ENCODE peak calls at places on chromosome 22, in four cellular contexts. One of them, this sample, is unnamed.

GRCh38 chr22:32318361-32318760 is 39.3 kb upstream of the RFPL3 start:
- DNase-seq in IMR-90: no peak
- DNase-seq in H1: no peak
- DNase-seq in H9: no peak
- DNase-seq in this sample: no peak

GRCh38 chr22:41380993-41381328 is 781 bp upstream of the TEF start:
- DNase-seq in IMR-90: peak
- DNase-seq in H1: no peak
- DNase-seq in H9: no peak
- DNase-seq in this sample: no peak

GRCh38 chr22:19862616-19863246 is 8.1 kb upstream of the GNB1L start:
- DNase-seq in IMR-90: no peak
- DNase-seq in H1: no peak
- DNase-seq in H9: no peak
- DNase-seq in this sample: no peak

GRCh38 chr22:27463121-27463520 is 338.4 kb downstream of the MN1 start:
- DNase-seq in IMR-90: no peak
- DNase-seq in H1: no peak
- DNase-seq in H9: no peak
- DNase-seq in this sample: no peak

GRCh38 chr22:45477366-45478107 is 25.1 kb upstream of the FBLN1 start:
- DNase-seq in IMR-90: no peak
- DNase-seq in H1: no peak
- DNase-seq in H9: no peak
- DNase-seq in this sample: no peak

GRCh38 chr22:24005201-24005600 is at the start of gene GSTT4:
- DNase-seq in IMR-90: no peak
- DNase-seq in H1: no peak
- DNase-seq in H9: no peak
- DNase-seq in this sample: no peak

GRCh38 chr22:30306629-30307016 is 17.3 kb upstream of the CASTOR1 start:
- DNase-seq in IMR-90: no peak
- DNase-seq in H1: no peak
- DNase-seq in H9: no peak
- DNase-seq in this sample: no peak

GRCh38 chr22:20550851-20551744 is 43.7 kb downstream of the MED15 start:
- DNase-seq in IMR-90: peak
- DNase-seq in H1: no peak
- DNase-seq in H9: peak
- DNase-seq in this sample: no peak

GRCh38 chr22:36334081-36334831 is 53.5 kb downstream of the MYH9 start:
- DNase-seq in IMR-90: no peak
- DNase-seq in H1: no peak
- DNase-seq in H9: peak
- DNase-seq in this sample: peak

GRCh38 chr22:23888615-23889401 is 5.4 kb upstream of the MIF start:
- DNase-seq in IMR-90: peak
- DNase-seq in H1: no peak
- DNase-seq in H9: no peak
- DNase-seq in this sample: peak

GRCh38 chr22:35627267-35628041 is 10.3 kb upstream of the MB start:
- DNase-seq in IMR-90: peak
- DNase-seq in H1: peak
- DNase-seq in H9: peak
- DNase-seq in this sample: peak

GRCh38 chr22:48807155-48807554 is 1020.5 kb downstream of the BRD1 start:
- DNase-seq in IMR-90: no peak
- DNase-seq in H1: no peak
- DNase-seq in H9: no peak
- DNase-seq in this sample: no peak

GRCh38 chr22:37241351-37242142 is 2.5 kb downstream of the RAC2 start:
- DNase-seq in IMR-90: no peak
- DNase-seq in H1: no peak
- DNase-seq in H9: no peak
- DNase-seq in this sample: no peak

GRCh38 chr22:47209547-47210023 is 447.1 kb downstream of the TBC1D22A start:
- DNase-seq in IMR-90: no peak
- DNase-seq in H1: peak
- DNase-seq in H9: no peak
- DNase-seq in this sample: no peak

GRCh38 chr22:48452766-48453165 is 1374.9 kb downstream of the BRD1 start:
- DNase-seq in IMR-90: no peak
- DNase-seq in H1: no peak
- DNase-seq in H9: no peak
- DNase-seq in this sample: no peak

GRCh38 chr22:49330421-49331222 is 497.1 kb downstream of the BRD1 start:
- DNase-seq in IMR-90: no peak
- DNase-seq in H1: peak
- DNase-seq in H9: no peak
- DNase-seq in this sample: no peak

GRCh38 chr22:29151316-29151715 is 54.4 kb upstream of the EMID1 start:
- DNase-seq in IMR-90: no peak
- DNase-seq in H1: no peak
- DNase-seq in H9: no peak
- DNase-seq in this sample: no peak

GRCh38 chr22:49303061-49303735 is 524.5 kb downstream of the BRD1 start:
- DNase-seq in IMR-90: no peak
- DNase-seq in H1: peak
- DNase-seq in H9: peak
- DNase-seq in this sample: no peak

GRCh38 chr22:36743591-36744412 is 32.1 kb downstream of the IFT27 start:
- DNase-seq in IMR-90: no peak
- DNase-seq in H1: no peak
- DNase-seq in H9: peak
- DNase-seq in this sample: no peak

GRCh38 chr22:29308791-29309262 is 2.4 kb downstream of the GAS2L1 start:
- DNase-seq in IMR-90: peak
- DNase-seq in H1: peak
- DNase-seq in H9: no peak
- DNase-seq in this sample: no peak

GRCh38 chr22:24554316-24555159 is at the start of gene GUCD1:
- DNase-seq in IMR-90: peak
- DNase-seq in H1: no peak
- DNase-seq in H9: peak
- DNase-seq in this sample: peak

GRCh38 chr22:34113381-34113780 is 193.1 kb upstream of the LARGE1 start:
- DNase-seq in IMR-90: no peak
- DNase-seq in H1: no peak
- DNase-seq in H9: no peak
- DNase-seq in this sample: no peak

GRCh38 chr22:47175761-47176359 is 413.4 kb downstream of the TBC1D22A start:
- DNase-seq in IMR-90: no peak
- DNase-seq in H1: no peak
- DNase-seq in H9: no peak
- DNase-seq in this sample: no peak

GRCh38 chr22:49183826-49184216 is 643.9 kb downstream of the BRD1 start:
- DNase-seq in IMR-90: no peak
- DNase-seq in H1: no peak
- DNase-seq in H9: no peak
- DNase-seq in this sample: no peak

GRCh38 chr22:30742291-30743256 is 47.9 kb downstream of the OSBP2 start:
- DNase-seq in IMR-90: peak
- DNase-seq in H1: no peak
- DNase-seq in H9: no peak
- DNase-seq in this sample: no peak

GRCh38 chr22:49072996-49073645 is 754.6 kb downstream of the BRD1 start:
- DNase-seq in IMR-90: no peak
- DNase-seq in H1: no peak
- DNase-seq in H9: no peak
- DNase-seq in this sample: no peak

GRCh38 chr22:29328055-29328454 is 12.6 kb upstream of the RASL10A start:
- DNase-seq in IMR-90: no peak
- DNase-seq in H1: peak
- DNase-seq in H9: no peak
- DNase-seq in this sample: no peak

GRCh38 chr22:19626666-19627065 is 87.6 kb upstream of the SEPTIN5 start:
- DNase-seq in IMR-90: no peak
- DNase-seq in H1: no peak
- DNase-seq in H9: peak
- DNase-seq in this sample: no peak

GRCh38 chr22:38982008-38982927 is at the start of gene APOBEC3B:
- DNase-seq in IMR-90: peak
- DNase-seq in H1: no peak
- DNase-seq in H9: peak
- DNase-seq in this sample: peak
- H3K27ac ChIP-seq in IMR-90: peak
- H3K27ac ChIP-seq in H1: peak
- H3K27ac ChIP-seq in H9: no peak
- H3K27ac ChIP-seq in this sample: no peak

GRCh38 chr22:43541462-43542407 is 129.9 kb downstream of the MPPED1 start:
- DNase-seq in IMR-90: no peak
- DNase-seq in H1: no peak
- DNase-seq in H9: peak
- DNase-seq in this sample: peak

GRCh38 chr22:43539572-43540533 is 128.0 kb downstream of the MPPED1 start:
- DNase-seq in IMR-90: no peak
- DNase-seq in H1: no peak
- DNase-seq in H9: peak
- DNase-seq in this sample: no peak

GRCh38 chr22:43542681-43543521 is 131.1 kb downstream of the MPPED1 start:
- DNase-seq in IMR-90: no peak
- DNase-seq in H1: no peak
- DNase-seq in H9: peak
- DNase-seq in this sample: no peak

GRCh38 chr22:43540570-43540969 is 128.8 kb downstream of the MPPED1 start:
- DNase-seq in IMR-90: no peak
- DNase-seq in H1: no peak
- DNase-seq in H9: no peak
- DNase-seq in this sample: no peak

DNA sequence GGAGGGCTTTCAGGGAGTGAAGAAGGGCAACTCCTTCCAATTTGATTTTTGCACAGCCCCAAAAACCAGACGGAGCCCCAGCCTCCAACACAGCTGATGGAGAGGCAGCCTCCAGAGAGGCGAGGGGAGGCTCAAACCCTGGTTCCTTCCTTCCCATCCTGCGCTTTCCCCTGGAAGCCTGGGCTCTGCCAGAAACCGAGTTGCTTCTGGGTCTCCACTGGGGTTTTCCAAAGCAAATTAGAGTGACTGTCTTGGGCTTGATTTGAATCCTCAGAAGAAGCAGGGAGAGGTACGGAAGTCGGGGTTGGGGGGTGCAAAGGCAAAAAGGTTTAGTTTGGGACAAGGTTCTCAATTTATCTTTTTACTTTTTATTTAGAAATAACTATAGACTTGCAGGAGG is 129.2 kb downstream of the MPPED1 start:
- DNase-seq in IMR-90: no peak
- DNase-seq in H1: no peak
- DNase-seq in H9: no peak
- DNase-seq in this sample: no peak
- H3K56ac ChIP-seq in IMR-90: no peak
- H3K56ac ChIP-seq in H1: no peak
- H3K56ac ChIP-seq in H9: no peak
- H3K56ac ChIP-seq in this sample: no peak

GRCh38 chr22:39214006-39214382 is 30.8 kb downstream of the PDGFB start:
- DNase-seq in IMR-90: no peak
- DNase-seq in H1: no peak
- DNase-seq in H9: no peak
- DNase-seq in this sample: no peak

GRCh38 chr22:39215070-39215396 is 29.7 kb downstream of the PDGFB start:
- DNase-seq in IMR-90: no peak
- DNase-seq in H1: peak
- DNase-seq in H9: no peak
- DNase-seq in this sample: no peak

GRCh38 chr22:39216143-39216490 is 28.7 kb downstream of the PDGFB start:
- DNase-seq in IMR-90: no peak
- DNase-seq in H1: no peak
- DNase-seq in H9: no peak
- DNase-seq in this sample: no peak

GRCh38 chr22:39215430-39216142 is 29.2 kb downstream of the PDGFB start:
- DNase-seq in IMR-90: no peak
- DNase-seq in H1: peak
- DNase-seq in H9: peak
- DNase-seq in this sample: peak

DNA sequence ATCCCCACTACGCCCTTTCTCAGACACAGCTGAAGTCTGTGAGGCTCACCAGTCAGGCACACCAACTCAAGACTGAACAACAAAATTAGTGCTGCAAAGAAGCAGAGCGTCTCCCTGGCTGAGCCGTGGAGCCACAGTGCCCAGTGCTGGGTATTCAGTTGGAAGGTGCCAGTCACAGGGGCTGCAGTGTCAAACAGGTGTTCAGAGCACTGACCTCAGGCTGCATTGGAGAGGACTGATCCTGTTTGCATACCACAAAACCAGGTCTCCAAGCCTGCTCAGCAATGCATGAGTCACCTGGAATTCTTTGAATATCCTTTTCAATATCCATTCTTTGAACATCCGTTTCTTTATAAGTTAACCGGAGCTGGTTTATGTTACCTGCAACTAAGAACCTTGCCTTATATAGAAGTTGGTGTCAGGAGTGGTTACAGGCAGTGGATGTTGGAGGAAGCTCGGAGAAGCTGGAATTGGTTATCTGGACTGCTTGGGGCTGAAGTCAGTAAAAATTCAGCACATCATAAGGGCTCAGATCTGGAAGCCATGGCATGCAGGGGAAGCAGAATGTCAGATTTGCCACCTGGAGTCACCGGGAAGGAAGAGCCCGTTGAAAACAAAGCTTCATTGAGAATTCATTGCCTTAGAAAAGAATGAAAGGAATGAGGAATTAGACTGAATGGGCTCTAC is 30.3 kb downstream of the PDGFB start:
- DNase-seq in IMR-90: peak
- DNase-seq in H1: peak
- DNase-seq in H9: peak
- DNase-seq in this sample: peak
- H2BK120ac ChIP-seq in IMR-90: peak
- H2BK120ac ChIP-seq in H1: peak
- H2BK120ac ChIP-seq in H9: no peak
- H2BK120ac ChIP-seq in this sample: no peak

GRCh38 chr22:22743128-22743760 is 98.8 kb downstream of the GGTLC2 start:
- DNase-seq in IMR-90: no peak
- DNase-seq in H1: no peak
- DNase-seq in H9: no peak
- DNase-seq in this sample: no peak

GRCh38 chr22:22740560-22741276 is 96.3 kb downstream of the GGTLC2 start:
- DNase-seq in IMR-90: no peak
- DNase-seq in H1: no peak
- DNase-seq in H9: no peak
- DNase-seq in this sample: no peak

GRCh38 chr22:22738959-22739585 is 94.7 kb downstream of the GGTLC2 start:
- DNase-seq in IMR-90: no peak
- DNase-seq in H1: no peak
- DNase-seq in H9: no peak
- DNase-seq in this sample: no peak

GRCh38 chr22:22742641-22743040 is 98.2 kb downstream of the GGTLC2 start:
- DNase-seq in IMR-90: no peak
- DNase-seq in H1: no peak
- DNase-seq in H9: no peak
- DNase-seq in this sample: no peak

DNA sequence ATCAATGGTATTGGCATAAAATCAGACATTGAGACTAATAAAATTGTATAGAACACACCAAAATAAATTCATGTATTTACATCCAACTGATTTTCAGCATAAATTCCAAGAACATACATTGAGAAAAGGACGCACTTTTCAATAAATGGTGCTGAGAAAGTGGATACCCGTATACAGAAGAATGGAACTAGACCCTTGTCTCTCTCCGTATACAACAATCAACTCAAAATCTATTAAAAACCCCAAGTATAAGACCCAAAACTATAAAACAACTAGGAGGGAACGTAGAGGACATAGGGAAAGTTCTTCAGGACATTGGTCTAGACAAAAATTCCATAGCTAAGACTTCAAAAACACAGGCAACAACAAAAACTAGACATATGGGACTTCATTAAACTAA is 97.4 kb downstream of the GGTLC2 start:
- DNase-seq in IMR-90: no peak
- DNase-seq in H1: no peak
- DNase-seq in H9: no peak
- DNase-seq in this sample: no peak
- H3K27ac ChIP-seq in IMR-90: no peak
- H3K27ac ChIP-seq in H1: no peak
- H3K27ac ChIP-seq in H9: no peak
- H3K27ac ChIP-seq in this sample: no peak